ENCODE peak calls at places on chromosomes 6 and 20, in eight cellular contexts. X, D, O, J, T, Z, E and Y are unnamed samples.

GRCh38 chr6:100472674-100473073 is 8.0 kb upstream of the SIM1 start:
- DNase-seq in D (peak), T (no peak), O (no peak), J (no peak), Z (no peak), X (no peak), E (peak), Y (no peak)

GRCh38 chr6:161536141-161536735 is 262.4 kb upstream of the AGPAT4 start:
- DNase-seq in Z (no peak), O (no peak), D (no peak), J (no peak), X (no peak), E (no peak), T (no peak), Y (no peak)

GRCh38 chr6:21808551-21809181 is 215.1 kb downstream of the SOX4 start:
- DNase-seq in O (no peak), X (no peak), T (no peak), E (no peak), Z (peak), D (no peak), J (no peak), Y (no peak)

GRCh38 chr6:42038163-42038562 is 12.2 kb upstream of the TAF8 start:
- DNase-seq in D (no peak), J (no peak), E (no peak), X (no peak), T (no peak), O (no peak), Z (no peak), Y (no peak)

GRCh38 chr6:123089223-123089622 is 93.2 kb downstream of the CLVS2 start:
- DNase-seq in J (no peak), O (no peak), Z (peak), D (no peak), X (no peak), E (no peak), T (no peak), Y (no peak)

GRCh38 chr6:127971945-127972391 is 71.1 kb upstream of the THEMIS start:
- DNase-seq in D (no peak), X (no peak), E (no peak), T (no peak), J (peak), Z (peak), O (no peak), Y (no peak)

GRCh38 chr6:125794342-125795137 is 3.8 kb downstream of the NCOA7 start:
- DNase-seq in O (no peak), Z (no peak), J (no peak), T (no peak), D (no peak), E (no peak), X (no peak), Y (no peak)

GRCh38 chr6:158069800-158070195 is 88.1 kb downstream of the SYNJ2 start:
- DNase-seq in D (no peak), T (no peak), E (no peak), O (no peak), Z (peak), J (no peak), X (no peak), Y (no peak)

GRCh38 chr6:133446789-133447188 is 205.6 kb downstream of the EYA4 start:
- DNase-seq in X (no peak), T (no peak), J (no peak), Z (no peak), O (no peak), E (no peak), D (no peak), Y (no peak)

GRCh38 chr6:121436966-121437756 is 1.7 kb downstream of the GJA1 start:
- DNase-seq in E (no peak), T (no peak), D (peak), J (no peak), O (no peak), Z (peak), X (no peak), Y (no peak)

DNA sequence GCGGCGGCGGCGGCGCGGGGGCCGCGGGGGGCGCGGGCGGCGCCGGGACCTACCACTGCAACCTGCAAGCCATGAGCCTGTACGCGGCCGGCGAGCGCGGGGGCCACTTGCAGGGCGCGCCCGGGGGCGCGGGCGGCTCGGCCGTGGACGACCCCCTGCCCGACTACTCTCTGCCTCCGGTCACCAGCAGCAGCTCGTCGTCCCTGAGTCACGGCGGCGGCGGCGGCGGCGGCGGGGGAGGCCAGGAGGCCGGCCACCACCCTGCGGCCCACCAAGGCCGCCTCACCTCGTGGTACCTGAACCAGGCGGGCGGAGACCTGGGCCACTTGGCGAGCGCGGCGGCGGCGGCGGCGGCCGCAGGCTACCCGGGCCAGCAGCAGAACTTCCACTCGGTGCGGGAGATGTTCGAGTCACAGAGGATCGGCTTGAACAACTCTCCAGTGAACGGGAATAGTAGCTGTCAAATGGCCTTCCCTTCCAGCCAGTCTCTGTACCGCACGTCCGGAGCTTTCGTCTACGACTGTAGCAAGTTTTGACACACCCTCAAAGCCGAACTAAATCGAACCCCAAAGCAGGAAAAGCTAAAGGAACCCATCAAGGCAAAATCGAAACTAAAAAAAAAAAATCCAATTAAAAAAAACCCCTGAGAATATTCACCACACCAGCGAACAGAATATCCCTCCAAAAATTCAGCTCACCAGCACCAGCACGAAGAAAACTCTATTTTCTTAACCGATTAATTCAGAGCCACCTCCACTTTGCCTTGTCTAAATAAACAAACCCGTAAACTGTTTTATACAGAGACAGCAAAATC is 2.1 kb downstream of the FOXC1 start:
- DNase-seq in T (no peak), X (no peak), J (peak), E (no peak), Z (peak), D (peak), O (no peak), Y (no peak)
- TF ChIP-seq EZH2 in T (no peak), X (no peak), J (no peak), E (no peak), Z (no peak), D (peak), O (peak), Y (no peak)

GRCh38 chr6:144214622-144215401 is 64.5 kb downstream of the STX11 start:
- DNase-seq in J (no peak), X (no peak), Z (no peak), T (no peak), E (no peak), D (no peak), O (no peak), Y (no peak)
- H3K4me3 ChIP-seq in J (peak), X (no peak), Z (no peak), T (no peak), E (peak), D (peak), O (peak), Y (no peak)

GRCh38 chr6:148257810-148258209 is 84.8 kb upstream of the SASH1 start:
- DNase-seq in J (no peak), T (no peak), X (no peak), O (no peak), D (no peak), Z (no peak), E (no peak), Y (no peak)
- TF ChIP-seq POLR2AphosphoS5 in J (no peak), T (no peak), X (no peak), O (no peak), D (no peak), Z (no peak), E (no peak), Y (no peak)

DNA sequence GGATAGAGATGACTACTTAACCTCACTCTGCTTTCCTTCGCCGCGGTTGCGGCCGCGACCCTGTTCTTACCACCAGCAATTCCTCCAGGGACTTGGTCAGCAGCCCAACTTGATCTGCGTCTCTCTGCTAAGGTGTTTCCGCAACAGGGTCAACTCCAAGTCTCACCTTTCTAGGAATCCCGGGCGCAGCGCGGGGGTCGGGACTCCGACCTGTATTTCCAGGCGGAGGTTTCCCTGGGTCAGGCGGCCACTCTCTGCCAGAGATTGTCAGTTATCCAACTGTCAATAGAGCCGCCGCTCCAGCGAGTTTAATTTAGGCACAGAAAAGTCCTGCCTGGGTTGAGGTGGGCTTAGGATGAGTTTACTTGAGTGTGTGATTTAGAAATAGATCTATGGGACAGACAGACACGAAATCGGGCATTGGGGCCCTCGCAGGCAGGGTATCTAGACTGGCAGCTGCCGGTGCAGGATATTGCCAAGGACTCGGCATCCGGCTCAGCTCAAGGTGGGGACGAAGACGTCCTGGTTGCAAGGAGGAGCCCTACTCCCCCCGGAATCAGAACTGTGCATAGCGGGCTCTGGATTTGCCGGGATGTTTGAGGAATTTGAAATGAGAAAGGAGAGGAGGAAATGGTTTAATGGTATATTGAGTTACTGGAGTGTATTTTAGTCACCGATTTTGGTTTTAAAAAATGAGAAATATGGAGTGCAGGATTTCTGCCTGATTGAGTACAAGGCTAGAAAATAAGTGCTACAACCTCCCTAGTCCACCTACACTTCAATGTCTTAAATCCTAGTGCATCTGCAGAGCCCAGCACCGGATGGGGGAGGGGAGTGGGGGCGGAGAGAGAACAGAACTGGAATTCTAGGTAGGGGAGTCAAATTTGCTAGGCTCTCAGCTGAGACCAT is 23.7 kb downstream of the POM121L2 start:
- DNase-seq in J (no peak), T (peak), D (peak), Z (no peak), O (peak), E (no peak), X (no peak), Y (no peak)
- TF ChIP-seq EZH2 in J (peak), T (no peak), D (peak), Z (peak), O (peak), E (no peak), X (no peak), Y (no peak)

DNA sequence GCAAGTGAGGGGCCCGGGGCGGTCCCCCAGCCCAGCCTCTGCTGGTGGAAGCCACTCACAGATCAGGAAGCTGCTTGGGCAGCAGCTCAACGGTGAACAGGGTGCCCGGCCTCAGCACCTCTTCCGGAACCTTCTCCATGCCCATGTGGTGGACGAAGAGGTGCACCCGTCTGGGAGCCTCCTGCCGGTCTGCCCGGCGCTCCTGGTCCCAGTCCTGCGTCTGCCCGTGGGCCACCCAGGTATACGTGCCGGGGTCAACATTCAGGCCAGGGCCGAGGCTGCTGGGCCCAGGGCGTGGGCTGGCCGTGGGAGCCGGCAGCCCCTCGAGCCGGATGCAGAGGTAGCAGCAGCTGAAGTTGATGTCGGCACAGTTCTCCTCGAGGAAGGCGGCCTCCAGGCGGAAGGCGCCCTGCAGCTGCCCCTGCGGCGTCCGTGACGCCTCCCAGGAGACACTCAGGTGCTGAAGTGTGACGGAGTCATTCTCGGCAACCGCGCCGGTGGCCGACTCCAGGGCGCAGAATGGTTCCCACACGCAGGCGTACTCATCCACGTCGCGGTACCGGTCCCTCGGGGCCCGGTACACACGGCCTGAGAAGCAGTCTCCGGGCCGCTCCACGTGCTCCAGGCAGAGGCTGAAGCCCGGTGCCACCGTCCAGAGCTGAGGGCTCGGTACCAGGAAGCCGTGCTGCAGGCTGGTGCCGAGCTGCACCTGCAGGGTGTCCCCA is 8.7 kb downstream of the FNDC11 start:
- DNase-seq in X (no peak), D (no peak), J (no peak), T (no peak), Z (no peak), O (no peak), E (no peak), Y (no peak)
- H3K4me3 ChIP-seq in X (no peak), D (no peak), J (no peak), T (no peak), Z (no peak), O (no peak), E (no peak), Y (no peak)